ENCODE peak calls at places on chromosomes 3 and 15, in seven cellular contexts. Z is fibroblast of lung, G is SJSA1, N is cardiac fibroblast, T is HCT116, L is mesendoderm, X is AG04450. Q is an unnamed sample.

GRCh38 chr15:93180656-93181055 is 91.6 kb upstream of the RGMA start:
- DNase-seq in N (no peak), G (no peak), X (no peak), T (no peak), L (peak; percentile 69), Z (no peak), Q (no peak)

GRCh38 chr3:99878005-99878404 is 60.3 kb downstream of the CMSS1 start:
- DNase-seq in G (peak; percentile 54), Z (peak; percentile 74), L (peak; percentile 59), X (no peak), T (peak; percentile 51), N (peak; percentile 67), Q (peak; percentile 75)

GRCh38 chr3:102085431-102086226 is 236.3 kb downstream of the NFKBIZ start:
- DNase-seq in G (no peak), Z (no peak), N (no peak), X (no peak), L (no peak), T (no peak), Q (no peak)

GRCh38 chr15:71607383-71607782 is 203.0 kb upstream of the NR2E3 start:
- DNase-seq in T (no peak), Z (no peak), X (no peak), G (no peak), L (no peak), N (no peak), Q (no peak)

GRCh38 chr3:140727886-140728285 is 50.0 kb downstream of the TRIM42 start:
- DNase-seq in N (no peak), L (peak; percentile 50), T (no peak), X (no peak), G (no peak), Z (no peak), Q (no peak)

GRCh38 chr15:49987198-49987785 is 131.7 kb downstream of the ATP8B4 start:
- DNase-seq in Z (no peak), N (peak; percentile 68), X (no peak), T (no peak), G (peak; percentile 41), L (no peak), Q (no peak)

GRCh38 chr3:58383904-58384303 is 49.7 kb downstream of the PDHB start:
- DNase-seq in Z (peak; percentile 95), L (peak; percentile 21), G (peak; percentile 82), T (peak; percentile 79), X (peak; percentile 91), N (peak; percentile 94), Q (peak; percentile 99)

GRCh38 chr3:39501059-39501458 is 33.6 kb downstream of the MOBP start:
- DNase-seq in G (no peak), N (no peak), L (no peak), Z (no peak), T (no peak), X (no peak), Q (no peak)

GRCh38 chr15:49877871-49878511 is 241.0 kb downstream of the ATP8B4 start:
- DNase-seq in L (no peak), Z (peak; percentile 90), N (peak; percentile 97), T (no peak), G (no peak), X (no peak), Q (peak; percentile 71)

GRCh38 chr15:76176059-76176458 is 116.3 kb downstream of the TMEM266 start:
- DNase-seq in G (no peak), Z (no peak), T (no peak), L (no peak), X (no peak), N (no peak), Q (no peak)

GRCh38 chr3:138479355-138479964 is 45.0 kb downstream of the ESYT3 start:
- DNase-seq in G (peak; percentile 40), Z (peak; percentile 61), T (peak; percentile 35), X (no peak), N (peak; percentile 64), L (peak; percentile 81), Q (no peak)

GRCh38 chr3:123385981-123386380 is 62.9 kb downstream of the ADCY5 start:
- DNase-seq in N (peak; percentile 16), G (peak; percentile 60), L (no peak), X (no peak), T (no peak), Z (peak; percentile 19), Q (no peak)

GRCh38 chr3:189340680-189341460 is 169.1 kb downstream of the TPRG1 start:
- DNase-seq in L (peak; percentile 67), N (no peak), X (no peak), Z (no peak), T (peak; percentile 23), G (no peak), Q (no peak)

GRCh38 chr3:36904641-36905040 is 40.2 kb downstream of the TRANK1 start:
- DNase-seq in Z (peak; percentile 46), X (no peak), L (peak; percentile 66), N (peak; percentile 49), G (no peak), T (no peak), Q (no peak)

DNA sequence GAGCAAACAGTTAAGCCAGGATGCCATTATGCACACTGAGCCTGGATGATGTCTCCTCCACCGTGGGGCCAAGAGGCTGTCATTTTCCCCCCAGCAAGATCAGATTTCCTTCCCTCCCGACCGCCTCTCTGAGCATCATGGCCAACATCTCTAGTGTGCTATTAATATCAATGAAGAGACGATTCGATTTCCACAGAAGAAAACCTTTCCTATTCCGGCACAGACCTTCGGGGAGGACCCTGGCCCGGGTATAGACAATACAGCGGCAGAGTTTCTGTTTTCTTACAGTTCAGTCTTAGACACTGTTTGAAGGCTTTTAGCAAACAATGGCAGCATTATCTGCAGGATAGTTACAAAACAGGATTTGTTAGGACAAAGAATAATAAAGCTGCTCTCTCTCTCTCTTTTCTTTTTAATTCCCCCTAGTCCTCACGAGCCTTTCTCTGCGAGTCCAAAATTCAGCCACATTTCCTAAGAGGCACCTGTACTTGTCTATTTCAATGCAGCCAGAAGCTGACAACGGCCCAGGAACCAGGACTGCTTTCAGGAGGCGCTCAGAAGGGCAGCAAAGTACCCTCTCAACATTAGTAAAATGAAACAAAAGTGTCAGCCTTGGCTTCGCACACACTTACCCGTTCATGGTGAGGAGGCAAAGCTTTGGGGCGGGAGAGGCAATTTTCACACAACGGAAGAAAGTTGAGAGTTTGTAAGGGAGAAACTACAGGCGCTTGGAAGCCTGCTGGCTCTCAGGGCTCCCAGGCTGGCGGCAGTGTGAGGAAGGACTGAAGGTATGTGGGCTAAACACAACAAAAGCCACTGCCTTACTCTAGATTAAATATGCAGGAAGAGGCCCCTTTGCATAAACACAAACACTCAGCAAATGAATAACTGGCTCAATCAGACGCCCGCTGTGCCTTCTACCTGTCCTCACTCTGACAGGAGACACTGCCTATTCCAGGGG is 278.0 kb downstream of the FOXP1 start:
- DNase-seq in X (no peak), N (peak; percentile 22), Z (peak; percentile 38), T (no peak), L (peak; percentile 92), G (peak; percentile 46), Q (no peak)
- H3K4me3 ChIP-seq in X (peak overlapping the region; percentile 52), N (peak overlapping the region; percentile 15), Z (peak overlapping the region; percentile 24), T (no peak overlapping the region), L (no peak overlapping the region), G (peak overlapping the region; percentile 25), Q (peak overlapping the region; percentile 26)

GRCh38 chr3:71546781-71547180 is 36.7 kb downstream of the FOXP1 start:
- DNase-seq in Z (no peak), X (no peak), N (no peak), T (no peak), L (no peak), G (no peak), Q (no peak)

GRCh38 chr3:71541313-71541712 is 42.2 kb downstream of the FOXP1 start:
- DNase-seq in T (no peak), G (no peak), L (no peak), X (no peak), N (no peak), Z (peak; percentile 52), Q (no peak)

GRCh38 chr3:71545330-71545729 is 38.2 kb downstream of the FOXP1 start:
- DNase-seq in X (no peak), T (no peak), N (no peak), G (no peak), L (no peak), Z (peak; percentile 40), Q (no peak)

GRCh38 chr3:71542548-71543370 is 40.8 kb downstream of the FOXP1 start:
- DNase-seq in Z (peak; percentile 96), L (no peak), N (peak; percentile 92), X (peak; percentile 83), G (peak; percentile 64), T (no peak), Q (peak; percentile 89)

GRCh38 chr3:71543371-71544016 is 40.0 kb downstream of the FOXP1 start:
- DNase-seq in X (no peak), N (no peak), G (no peak), L (no peak), Z (no peak), T (no peak), Q (no peak)
- H3K4me3 ChIP-seq in X (no peak overlapping the region), N (no peak overlapping the region), G (no peak overlapping the region), L (no peak overlapping the region), Z (no peak overlapping the region), T (no peak overlapping the region), Q (no peak overlapping the region)

GRCh38 chr3:25587094-25587493 is 77.6 kb downstream of the TOP2B start:
- DNase-seq in N (no peak), Z (no peak), T (no peak), L (no peak), X (no peak), G (no peak), Q (no peak)

GRCh38 chr3:25585361-25586166 is 79.1 kb downstream of the TOP2B start:
- DNase-seq in G (no peak), Z (no peak), L (no peak), N (no peak), T (no peak), X (no peak), Q (no peak)

GRCh38 chr3:25587526-25587925 is 77.2 kb downstream of the TOP2B start:
- DNase-seq in L (no peak), N (peak; percentile 25), G (no peak), Z (peak; percentile 41), T (no peak), X (no peak), Q (peak; percentile 76)

GRCh38 chr3:25587975-25588374 is 76.7 kb downstream of the TOP2B start:
- DNase-seq in L (no peak), Z (no peak), G (no peak), N (no peak), T (no peak), X (no peak), Q (no peak)

GRCh38 chr3:25586167-25586505 is 78.6 kb downstream of the TOP2B start:
- DNase-seq in N (no peak), X (no peak), G (no peak), T (no peak), Z (no peak), L (no peak), Q (no peak)
- H3K4me3 ChIP-seq in N (no peak overlapping the region), X (no peak overlapping the region), G (no peak overlapping the region), T (no peak overlapping the region), Z (no peak overlapping the region), L (no peak overlapping the region), Q (no peak overlapping the region)

GRCh38 chr3:194396561-194396896 is 2.5 kb downstream of the GP5 start:
- DNase-seq in N (no peak), T (no peak), Z (no peak), X (no peak), G (no peak), L (no peak), Q (no peak)

GRCh38 chr3:194396897-194397756 is 1.9 kb downstream of the GP5 start:
- DNase-seq in T (no peak), N (no peak), L (no peak), G (no peak), X (no peak), Z (peak; percentile 30), Q (no peak)

GRCh38 chr3:194397757-194398312 is 1.2 kb downstream of the GP5 start:
- DNase-seq in G (no peak), N (no peak), T (no peak), X (no peak), L (no peak), Z (peak; percentile 8), Q (no peak)

GRCh38 chr3:194395201-194395600 is 3.9 kb downstream of the GP5 start:
- DNase-seq in L (no peak), T (no peak), Z (peak; percentile 58), N (no peak), G (no peak), X (no peak), Q (no peak)

GRCh38 chr3:194395767-194396527 is 3.1 kb downstream of the GP5 start:
- DNase-seq in N (no peak), L (peak; percentile 68), Z (peak; percentile 59), X (no peak), T (no peak), G (peak; percentile 11), Q (no peak)
- H3K4me3 ChIP-seq in N (no peak overlapping the region), L (no peak overlapping the region), Z (no peak overlapping the region), X (no peak overlapping the region), T (no peak overlapping the region), G (no peak overlapping the region), Q (no peak overlapping the region)